ENCODE peak calls at places on chromosomes 3 and 15, in nine cellular contexts. A is pancreas; N is heart left ventricle; V is NCI-H1092 treated with DMSO at 0.1 percent for 48 hours; F is activated CD4-positive, alpha-beta memory T cell treated with anti-CD3 and anti-CD28 coated beads, Interleukin-2, amount 10 ng/mL, durations not matched to agents 7 days and 5 days; W is nephron progenitor cell; Z is HS-5; B is breast epithelium; U is cardiac fibroblast. Y is an unnamed sample.

GRCh38 chr3:120853416-120853815 is 54.6 kb upstream of the STXBP5L start:
- DNase-seq in A (no peak), N (no peak), V (no peak), F (no peak), W (no peak), Z (no peak), B (no peak), U (no peak), Y (no peak)

GRCh38 chr3:45064512-45065372 is 38.6 kb downstream of the CLEC3B start:
- DNase-seq in A (peak), N (peak), V (no peak), F (peak), W (no peak), Z (peak), B (no peak), U (peak), Y (no peak)

GRCh38 chr3:125322166-125322565 is 53.0 kb downstream of the ZNF148 start:
- DNase-seq in A (no peak), N (no peak), V (peak), F (no peak), W (no peak), Z (no peak), B (no peak), U (peak), Y (no peak)

GRCh38 chr15:70526221-70526973 is 237.0 kb downstream of the UACA start:
- DNase-seq in A (no peak), N (no peak), V (peak), F (no peak), W (no peak), Z (peak), B (peak), U (peak), Y (peak)

GRCh38 chr3:42758126-42758525 is 14.9 kb downstream of the CCDC13 start:
- DNase-seq in A (no peak), N (no peak), V (no peak), F (no peak), W (no peak), Z (no peak), B (no peak), U (no peak), Y (no peak)

GRCh38 chr3:171269557-171269956 is 190.6 kb downstream of the TNIK start:
- DNase-seq in A (no peak), N (no peak), V (no peak), F (no peak), W (no peak), Z (no peak), B (no peak), U (peak), Y (no peak)

GRCh38 chr15:34217587-34218225 is 7.1 kb upstream of the EMC4 start:
- DNase-seq in A (no peak), N (no peak), V (no peak), F (no peak), W (no peak), Z (no peak), B (no peak), U (no peak), Y (no peak)

GRCh38 chr3:46361408-46362283 is 7.7 kb downstream of the CCR2 start:
- DNase-seq in A (no peak), N (peak), V (no peak), F (no peak), W (no peak), Z (no peak), B (no peak), U (no peak), Y (no peak)

GRCh38 chr15:63109498-63110290 is 12.0 kb upstream of the LACTB start:
- DNase-seq in A (no peak), N (no peak), V (no peak), F (no peak), W (no peak), Z (no peak), B (no peak), U (no peak), Y (no peak)

GRCh38 chr15:95170587-95171380 is 939.4 kb downstream of the MCTP2 start:
- DNase-seq in A (no peak), N (no peak), V (no peak), F (no peak), W (peak), Z (no peak), B (no peak), U (no peak), Y (no peak)